ENCODE peak calls at places on chromosomes 11 and 22, in ten cellular contexts. N is psoas muscle, O is tibial artery, Y is HL-60, F is choroid plexus epithelial cell, G is astrocyte of the cerebellum, H is fibroblast of the aortic adventitia, I is cardiac fibroblast, A is heart right ventricle, D is transverse colon. R is an unnamed sample.
A peak's percentile ranks its signal among the peaks of the same experiment; 100 is the strongest.

GRCh38 chr11:117097567-117098268 is 510 bp downstream of the SIK3 start:
- DNase-seq in N (peak; percentile 53), O (no peak), Y (peak; percentile 38), F (peak; percentile 16), G (no peak), H (no peak), I (no peak), A (peak; percentile 44), D (peak; percentile 44), R (no peak)

GRCh38 chr11:125874556-125875124 is 12.8 kb upstream of the HYLS1 start:
- DNase-seq in N (no peak), O (no peak), Y (no peak), F (peak; percentile 85), G (peak; percentile 53), H (peak; percentile 90), I (peak; percentile 85), A (peak; percentile 67), D (peak; percentile 49), R (peak; percentile 87)

GRCh38 chr22:19814428-19814827 is 40.2 kb downstream of the GNB1L start:
- DNase-seq in N (no peak), O (peak; percentile 20), Y (no peak), F (no peak), G (no peak), H (no peak), I (no peak), A (no peak), D (no peak), R (no peak)

GRCh38 chr22:47647181-47647580 is 884.7 kb downstream of the TBC1D22A start:
- DNase-seq in N (no peak), O (no peak), Y (no peak), F (no peak), G (no peak), H (no peak), I (no peak), A (no peak), D (no peak), R (no peak)

GRCh38 chr11:13135385-13136271 is 126.5 kb downstream of the RASSF10 start:
- DNase-seq in N (no peak), O (no peak), Y (no peak), F (peak; percentile 73), G (peak; percentile 95), H (peak; percentile 84), I (peak; percentile 25), A (no peak), D (no peak), R (peak; percentile 71)

GRCh38 chr11:86938900-86939880 is 16.0 kb downstream of the FZD4 start:
- DNase-seq in N (no peak), O (no peak), Y (no peak), F (peak; percentile 80), G (peak; percentile 42), H (peak; percentile 84), I (peak; percentile 82), A (peak; percentile 32), D (no peak), R (peak; percentile 80)

GRCh38 chr11:125245299-125245698 is 80.7 kb downstream of the PKNOX2 start:
- DNase-seq in N (no peak), O (no peak), Y (no peak), F (peak; percentile 24), G (no peak), H (peak; percentile 82), I (no peak), A (no peak), D (no peak), R (peak; percentile 68)

GRCh38 chr11:95556342-95557151 is 233.0 kb downstream of the FAM76B start:
- DNase-seq in N (no peak), O (no peak), Y (no peak), F (peak; percentile 37), G (peak; percentile 51), H (peak; percentile 82), I (peak; percentile 35), A (no peak), D (no peak), R (peak; percentile 43)

GRCh38 chr11:134949716-134950115 is 537.7 kb upstream of the B3GAT1 start:
- DNase-seq in N (no peak), O (no peak), Y (no peak), F (no peak), G (no peak), H (peak; percentile 25), I (no peak), A (no peak), D (no peak), R (peak; percentile 8)

GRCh38 chr11:7437706-7438105 is 47.6 kb upstream of the OLFML1 start:
- DNase-seq in N (no peak), O (no peak), Y (no peak), F (peak; percentile 32), G (no peak), H (no peak), I (no peak), A (no peak), D (no peak), R (no peak)
- H3K4me3 ChIP-seq in N (no peak overlapping the region), O (no peak overlapping the region), Y (no peak overlapping the region), F (no peak overlapping the region), G (no peak overlapping the region), H (no peak overlapping the region), I (no peak overlapping the region), A (no peak overlapping the region), D (no peak overlapping the region), R (no peak overlapping the region)

DNA sequence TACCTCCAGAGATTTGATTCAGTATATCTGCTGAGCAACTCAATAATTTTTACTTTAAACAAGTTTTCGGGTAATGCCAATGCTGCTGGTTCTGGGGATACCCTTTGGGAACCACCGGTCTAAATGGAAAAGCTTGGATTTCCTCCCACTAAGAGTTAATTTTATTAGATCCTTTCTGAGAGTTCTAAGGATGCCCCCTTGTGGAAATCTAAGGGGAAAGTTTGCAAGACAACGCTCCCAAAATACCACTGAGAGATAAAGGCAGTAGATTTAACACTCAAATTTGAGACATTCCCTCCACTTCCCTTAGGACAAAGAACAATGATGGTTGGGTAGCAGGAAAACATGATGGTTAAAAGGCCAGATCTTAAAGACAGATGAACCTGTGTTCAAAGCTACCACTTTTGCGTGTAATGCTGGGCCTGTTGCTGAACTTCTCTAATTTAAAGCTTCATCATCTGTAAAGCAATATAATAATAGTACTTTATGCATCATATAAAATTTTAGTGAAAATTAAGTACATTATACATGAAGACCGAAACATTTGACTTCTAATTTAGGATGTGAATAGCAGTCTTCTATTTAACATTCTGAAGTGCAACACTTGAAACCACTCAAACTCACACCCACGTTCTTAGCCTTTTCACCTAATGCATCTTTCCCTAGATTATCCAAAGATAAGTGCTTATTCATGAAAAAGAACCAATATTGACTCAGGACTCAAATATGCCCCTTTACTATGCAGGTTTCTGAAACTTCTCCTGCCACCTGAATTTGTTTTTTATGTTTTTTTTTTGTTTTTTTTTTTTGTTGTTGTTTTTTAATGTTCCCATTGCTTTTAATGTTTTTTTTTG is 110.1 kb upstream of the LUZP2 start:
- DNase-seq in N (no peak), O (no peak), Y (no peak), F (peak; percentile 74), G (peak; percentile 29), H (peak; percentile 35), I (peak; percentile 52), A (no peak), D (no peak), R (peak; percentile 65)
- TF ChIP-seq CTCF in N (no peak), O (peak; percentile 29), Y (no peak), F (peak; percentile 72), G (peak; percentile 57), H (peak; percentile 35), I (peak; percentile 49), A (peak; percentile 18), D (peak; percentile 28), R (peak; percentile 71)

GRCh38 chr11:68988486-68988885 is 7.7 kb upstream of the MRGPRD start:
- DNase-seq in N (no peak), O (no peak), Y (no peak), F (no peak), G (no peak), H (no peak), I (no peak), A (no peak), D (no peak), R (no peak)
- H3K4me3 ChIP-seq in N (no peak overlapping the region), O (no peak overlapping the region), Y (no peak overlapping the region), F (no peak overlapping the region), G (no peak overlapping the region), H (no peak overlapping the region), I (no peak overlapping the region), A (no peak overlapping the region), D (no peak overlapping the region), R (no peak overlapping the region)

GRCh38 chr11:107757661-107758060 is 45.8 kb upstream of the SLN start:
- DNase-seq in N (no peak), O (no peak), Y (no peak), F (no peak), G (no peak), H (no peak), I (no peak), A (no peak), D (no peak), R (no peak)
- TF ChIP-seq CTCF in N (no peak), O (no peak), Y (no peak), F (peak; percentile 34), G (no peak), H (no peak), I (no peak), A (no peak), D (no peak), R (peak; percentile 11)

GRCh38 chr11:132523929-132524328 is 1008.4 kb downstream of the OPCML start:
- DNase-seq in N (no peak), O (no peak), Y (no peak), F (no peak), G (no peak), H (no peak), I (no peak), A (no peak), D (no peak), R (no peak)

GRCh38 chr11:132519226-132519860 is 1013.0 kb downstream of the OPCML start:
- DNase-seq in N (no peak), O (no peak), Y (no peak), F (no peak), G (no peak), H (no peak), I (no peak), A (no peak), D (no peak), R (no peak)

DNA sequence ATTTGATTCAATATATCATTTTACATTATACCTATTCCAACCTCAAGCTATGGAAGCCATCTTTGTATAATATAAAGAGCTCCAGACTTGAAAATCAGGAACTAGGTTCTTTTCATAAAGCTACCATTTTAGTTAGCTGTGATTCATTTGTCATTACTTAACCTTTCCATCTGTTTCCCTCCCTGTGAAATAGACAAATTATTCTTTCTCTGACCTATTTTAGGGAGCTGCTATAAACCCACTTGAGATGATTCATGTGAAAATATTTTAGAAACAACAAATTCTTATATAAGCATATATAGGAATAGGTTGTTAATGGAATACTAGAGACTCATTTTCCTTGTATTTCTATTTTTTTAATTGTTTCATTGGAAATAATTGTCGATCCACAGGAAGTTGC is 1012.1 kb downstream of the OPCML start:
- DNase-seq in N (no peak), O (no peak), Y (no peak), F (no peak), G (no peak), H (no peak), I (no peak), A (no peak), D (no peak), R (no peak)
- H3K4me3 ChIP-seq in N (no peak overlapping the region), O (no peak overlapping the region), Y (no peak overlapping the region), F (no peak overlapping the region), G (no peak overlapping the region), H (no peak overlapping the region), I (no peak overlapping the region), A (no peak overlapping the region), D (no peak overlapping the region), R (no peak overlapping the region)

R was measured in fibroblast of pulmonary artery.